ENCODE peak calls at places on chromosomes 5 and 9, in four cellular contexts. K is uterus; W is cerebellar cortex; L is effector memory CD8-positive, alpha-beta T cell. I is an unnamed sample.

GRCh38 chr9:88657893-88658292 is 122.9 kb downstream of the NXNL2 start:
- DNase-seq in K (no peak), W (no peak), L (no peak), I (no peak)

GRCh38 chr9:129010267-129010975 is 17.7 kb downstream of the SH3GLB2 start:
- DNase-seq in K (no peak), W (no peak), L (no peak), I (no peak)

GRCh38 chr9:36679710-36680109 is 107.0 kb downstream of the MELK start:
- DNase-seq in K (no peak), W (no peak), L (no peak), I (no peak)

GRCh38 chr5:157890825-157891587 is 32.1 kb upstream of the CLINT1 start:
- DNase-seq in K (no peak), W (no peak), L (no peak), I (no peak)

GRCh38 chr9:134297581-134297980 is 28.7 kb upstream of the RXRA start:
- DNase-seq in K (no peak), W (no peak), L (no peak), I (no peak)

GRCh38 chr9:124008307-124008854 is 3.2 kb upstream of the LHX2 start:
- DNase-seq in K (no peak), W (no peak), L (no peak), I (no peak)

GRCh38 chr5:175712681-175713085 is 54.8 kb downstream of the HRH2 start:
- DNase-seq in K (no peak), W (no peak), L (no peak), I (no peak)

GRCh38 chr5:145246961-145247744 is 588.0 kb downstream of the PRELID2 start:
- DNase-seq in K (no peak), W (no peak), L (no peak), I (no peak)

GRCh38 chr5:8897316-8897715 is 648.6 kb downstream of the SEMA5A start:
- DNase-seq in K (no peak), W (peak; percentile 46), L (no peak), I (no peak)

GRCh38 chr5:2985718-2986117 is 234.2 kb upstream of the IRX2 start:
- DNase-seq in K (no peak), W (no peak), L (no peak), I (no peak)

GRCh38 chr9:2872307-2872940 is 28.5 kb upstream of the PUM3 start:
- DNase-seq in K (no peak), W (peak; percentile 74), L (no peak), I (no peak)

GRCh38 chr5:148913985-148914421 is 87.6 kb downstream of the ADRB2 start:
- DNase-seq in K (no peak), W (no peak), L (no peak), I (no peak)

GRCh38 chr5:36641416-36641815 is 35.0 kb downstream of the SLC1A3 start:
- DNase-seq in K (no peak), W (no peak), L (no peak), I (no peak)

GRCh38 chr5:18220631-18221030 is 586.4 kb downstream of the TAF11L14 start:
- DNase-seq in K (no peak), W (no peak), L (no peak), I (no peak)

GRCh38 chr5:94893404-94894145 is 275.1 kb downstream of the SLF1 start:
- DNase-seq in K (no peak), W (peak; percentile 54), L (no peak), I (peak; percentile 8)

GRCh38 chr5:1033178-1033577 is 24.6 kb downstream of the NKD2 start:
- DNase-seq in K (no peak), W (no peak), L (no peak), I (no peak)

GRCh38 chr5:7467179-7467578 is 71.2 kb downstream of the ADCY2 start:
- DNase-seq in K (no peak), W (no peak), L (no peak), I (no peak)

GRCh38 chr5:62778327-62779009 is 199.8 kb downstream of the LRRC70 start:
- DNase-seq in K (no peak), W (no peak), L (no peak), I (no peak)

GRCh38 chr5:170623576-170624181 is 119.9 kb downstream of the KCNIP1 start:
- DNase-seq in K (no peak), W (peak; percentile 44), L (no peak), I (peak; percentile 56)

GRCh38 chr5:9445989-9446388 is 99.9 kb downstream of the SEMA5A start:
- DNase-seq in K (no peak), W (no peak), L (no peak), I (no peak)

GRCh38 chr5:171419663-171420428 is 399 bp downstream of the FGF18 start:
- DNase-seq in K (peak; percentile 33), W (no peak), L (peak; percentile 18), I (peak; percentile 43)

GRCh38 chr5:119243888-119244287 is 111.9 kb upstream of the TNFAIP8 start:
- DNase-seq in K (no peak), W (no peak), L (no peak), I (no peak)

GRCh38 chr9:95939472-95939871 is 64.0 kb downstream of the ERCC6L2 start:
- DNase-seq in K (no peak), W (no peak), L (no peak), I (no peak)

GRCh38 chr5:110880413-110880812 is 141.6 kb downstream of the SLC25A46 start:
- DNase-seq in K (peak; percentile 19), W (no peak), L (no peak), I (no peak)

GRCh38 chr5:68429510-68429909 is 214.0 kb downstream of the PIK3R1 start:
- DNase-seq in K (no peak), W (no peak), L (no peak), I (no peak)

GRCh38 chr9:109224751-109225150 is 57.7 kb upstream of the FRRS1L start:
- DNase-seq in K (no peak), W (peak; percentile 97), L (no peak), I (no peak)

GRCh38 chr5:133296624-133297023 is 244.8 kb downstream of the HSPA4 start:
- DNase-seq in K (no peak), W (no peak), L (no peak), I (no peak)

I was measured in frontal cortex.